ENCODE peak calls at places on chromosome 9, in six cellular contexts. T, I, Q, H, A and E are unnamed samples.
A peak's percentile ranks its signal among the peaks of the same experiment; 100 is the strongest.

GRCh38 chr9:18474778-18475177 is 825 bp downstream of the ADAMTSL1 start:
- DNase-seq in A (no peak), Q (peak; percentile 60), I (no peak), H (no peak), T (no peak), E (no peak)

GRCh38 chr9:19445452-19445851 is 36.6 kb downstream of the ACER2 start:
- DNase-seq in H (no peak), T (no peak), Q (no peak), I (no peak), A (no peak), E (no peak)

GRCh38 chr9:101530076-101530711 is 3.5 kb upstream of the RNF20 start:
- DNase-seq in A (peak; percentile 63), I (peak; percentile 60), Q (peak; percentile 83), H (peak; percentile 67), T (peak; percentile 35), E (peak; percentile 53)

GRCh38 chr9:101635473-101635872 is 40.7 kb upstream of the PPP3R2 start:
- DNase-seq in Q (peak; percentile 9), A (no peak), T (no peak), I (no peak), H (no peak), E (no peak)

GRCh38 chr9:19379697-19380046 is 364 bp downstream of the RPS6 start:
- DNase-seq in Q (no peak), T (no peak), I (peak; percentile 71), H (no peak), A (peak; percentile 25), E (no peak)

GRCh38 chr9:93945400-93946337 is 9.5 kb downstream of the BARX1 start:
- DNase-seq in A (no peak), I (no peak), H (no peak), Q (no peak), T (no peak), E (no peak)

GRCh38 chr9:120863833-120864232 is 13.2 kb downstream of the PHF19 start:
- DNase-seq in I (no peak), Q (no peak), T (no peak), H (no peak), A (no peak), E (no peak)

GRCh38 chr9:96317335-96317980 is 15.5 kb upstream of the HSD17B3 start:
- DNase-seq in I (peak; percentile 64), A (peak; percentile 20), H (peak; percentile 36), Q (peak; percentile 65), T (no peak), E (peak; percentile 58)

GRCh38 chr9:27086818-27087680 is 22.0 kb upstream of the TEK start:
- DNase-seq in T (no peak), Q (peak; percentile 7), H (no peak), I (no peak), A (no peak), E (no peak)

GRCh38 chr9:131875828-131876485 is 136.1 kb upstream of the RAPGEF1 start:
- DNase-seq in Q (peak; percentile 82), H (no peak), A (no peak), T (no peak), I (no peak), E (no peak)

GRCh38 chr9:96661711-96662110 is 6.6 kb upstream of the PRXL2C start:
- DNase-seq in Q (no peak), I (no peak), H (no peak), A (no peak), T (no peak), E (no peak)

GRCh38 chr9:96674914-96675538 is 19.9 kb upstream of the PRXL2C start:
- DNase-seq in T (no peak), I (no peak), A (no peak), H (no peak), Q (peak; percentile 71), E (no peak)

GRCh38 chr9:115046199-115046598 is 71.8 kb downstream of the TNC start:
- DNase-seq in I (no peak), T (no peak), Q (no peak), A (no peak), H (no peak), E (no peak)

GRCh38 chr9:5178126-5178805 is 7.2 kb downstream of the INSL6 start:
- DNase-seq in T (no peak), A (no peak), I (no peak), Q (no peak), H (peak; percentile 49), E (peak; percentile 26)

GRCh38 chr9:134624827-134625181 is 16.8 kb upstream of the COL5A1 start:
- DNase-seq in T (no peak), A (no peak), I (no peak), H (no peak), Q (peak; percentile 79), E (no peak)
- H3K27me3 ChIP-seq in T (no peaks in the 10 kb centered on the region), A (no peaks in the 10 kb centered on the region), I (peaks cover 8% of the 10 kb centered on the region), H (no peaks in the 10 kb centered on the region), Q (no peaks in the 10 kb centered on the region), E (no peaks in the 10 kb centered on the region)

GRCh38 chr9:135579889-135580660 is 18.5 kb downstream of the PAEP start:
- DNase-seq in H (no peak), Q (no peak), I (peak; percentile 3), A (no peak), T (no peak), E (no peak)
- H3K27ac ChIP-seq in H (no peak overlapping the region), Q (no peak overlapping the region), I (no peak overlapping the region), A (no peak overlapping the region), T (no peak overlapping the region), E (no peak overlapping the region)

DNA sequence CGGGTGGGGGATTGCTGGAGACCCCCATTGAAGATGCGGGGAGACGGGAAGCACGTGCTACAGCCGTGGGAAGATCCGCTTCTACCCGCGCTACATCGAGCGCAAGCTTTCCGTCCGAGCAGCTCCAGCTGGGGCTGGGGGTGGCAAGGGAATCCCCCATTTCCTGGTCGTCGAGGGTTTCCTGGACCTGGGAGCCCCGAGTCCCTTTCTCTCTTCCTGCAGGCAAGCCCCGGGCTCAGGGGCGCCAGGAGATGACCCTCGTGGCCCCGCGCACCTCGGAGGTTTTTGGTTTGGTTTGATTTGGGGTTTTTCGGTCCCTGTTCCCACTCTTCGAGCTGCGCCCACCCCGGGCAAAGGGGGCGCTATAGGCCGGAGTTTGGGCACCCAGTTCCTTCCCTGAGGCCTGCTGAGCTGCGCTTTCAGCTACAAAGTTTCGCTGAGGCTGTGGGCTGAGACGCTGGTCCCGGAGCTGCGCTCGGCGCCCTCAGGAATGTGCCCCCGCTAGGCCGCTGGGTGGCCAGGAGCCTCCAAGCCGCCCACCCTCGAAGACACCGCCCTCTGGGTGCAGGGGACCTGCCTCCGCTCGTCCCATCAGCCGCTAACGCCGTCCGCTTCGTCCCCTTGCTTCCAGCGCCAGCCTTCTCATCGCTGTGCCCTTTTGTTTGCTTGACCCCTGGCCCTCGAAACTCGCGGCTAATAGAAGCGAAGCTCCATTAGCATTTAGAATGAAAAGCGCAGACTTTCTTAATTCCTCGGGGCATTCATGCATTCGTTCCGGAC is 2.9 kb downstream of the NR4A3 start:
- DNase-seq in I (peak; percentile 59), Q (no peak), T (peak; percentile 27), A (peak; percentile 18), H (peak; percentile 65), E (peak; percentile 66)
- H3K27me3 ChIP-seq in I (peaks cover 2% of the 10 kb centered on the region), Q (no peaks in the 10 kb centered on the region), T (peaks cover 50% of the 10 kb centered on the region), A (no peaks in the 10 kb centered on the region), H (peaks cover 26% of the 10 kb centered on the region), E (peaks cover 2% of the 10 kb centered on the region)

GRCh38 chr9:35730486-35730854 is 1.5 kb downstream of the TLN1 start:
- DNase-seq in Q (no peak), T (no peak), I (no peak), H (no peak), A (no peak), E (no peak)
- H3K27ac ChIP-seq in Q (peak overlapping the region; percentile 84), T (peak overlapping the region; percentile 88), I (peak overlapping the region; percentile 98), H (peak overlapping the region; percentile 92), A (peak overlapping the region; percentile 27), E (peak overlapping the region; percentile 65)